ENCODE peak calls at places on chromosome 21, in eight cellular contexts. T, H, G, X, F, K, M and J are unnamed samples.

GRCh38 chr21:16402752-16403151 is 673.0 kb downstream of the USP25 start:
- DNase-seq in M (no peak), X (no peak), F (no peak), H (no peak), K (no peak), T (no peak), G (no peak), J (no peak)

GRCh38 chr21:32795802-32796489 is 24.4 kb upstream of the PAXBP1 start:
- DNase-seq in T (no peak), X (no peak), M (no peak), K (no peak), F (no peak), H (no peak), G (no peak), J (no peak)

GRCh38 chr21:38277501-38278111 is 20.8 kb downstream of the KCNJ15 start:
- DNase-seq in X (peak), K (no peak), H (no peak), T (no peak), G (no peak), F (no peak), M (no peak), J (peak)

GRCh38 chr21:34889537-34890257 is 159.4 kb downstream of the RUNX1 start:
- DNase-seq in M (peak), F (peak), K (peak), X (peak), H (peak), T (no peak), G (peak), J (no peak)

GRCh38 chr21:46219591-46220239 is 8.9 kb downstream of the LSS start:
- DNase-seq in F (no peak), M (no peak), T (no peak), X (no peak), G (no peak), H (no peak), K (no peak), J (no peak)

GRCh38 chr21:39628380-39628779 is 15.6 kb downstream of the B3GALT5 start:
- DNase-seq in F (no peak), K (no peak), M (no peak), X (no peak), H (no peak), G (no peak), T (no peak), J (no peak)

GRCh38 chr21:45698493-45698947 is 55.0 kb downstream of the PCBP3 start:
- DNase-seq in K (no peak), G (no peak), T (no peak), H (no peak), X (peak), F (peak), M (no peak), J (peak)

GRCh38 chr21:37644666-37645065 is 271.6 kb downstream of the KCNJ6 start:
- DNase-seq in H (no peak), T (no peak), M (no peak), F (no peak), K (no peak), G (no peak), X (no peak), J (no peak)

GRCh38 chr21:26809745-26810144 is 35.5 kb downstream of the ADAMTS1 start:
- DNase-seq in G (no peak), F (no peak), M (no peak), H (no peak), X (no peak), T (no peak), K (no peak), J (no peak)